ENCODE peak calls at places on chromosomes 12 and 14, in seven cellular contexts. K is spleen, W is testis, M is breast epithelium, E is body of pancreas, B is HepG2, U is IMR-90. R is an unnamed sample. For H3K4me1, the result is how much of the 10 kb centered on the place peaks cover.

GRCh38 chr12:49635656-49636055 is 12.3 kb downstream of the PRPF40B start:
- DNase-seq in W (no peak), K (no peak), E (no peak), U (no peak), B (no peak), M (no peak), R (no peak)

GRCh38 chr14:20492486-20492885 is 12.9 kb upstream of the RNASE10 start:
- DNase-seq in K (no peak), M (no peak), B (no peak), W (no peak), U (peak), E (no peak), R (no peak)

GRCh38 chr12:87801860-87802720 is 227.1 kb downstream of the C12orf50 start:
- DNase-seq in U (no peak), K (no peak), B (no peak), E (no peak), M (no peak), W (no peak), R (no peak)

GRCh38 chr14:99395904-99396530 is 84.6 kb downstream of the SETD3 start:
- DNase-seq in W (no peak), K (peak), M (no peak), E (no peak), U (peak), B (no peak), R (no peak)

GRCh38 chr14:21024668-21025373 is at the start of gene NDRG2:
- DNase-seq in M (peak), U (no peak), K (peak), W (peak), B (peak), E (peak), R (peak)

GRCh38 chr12:27515671-27516070 is 8.3 kb upstream of the PPFIBP1 start:
- DNase-seq in M (no peak), W (no peak), U (no peak), B (no peak), E (no peak), K (no peak), R (no peak)

GRCh38 chr14:48243900-48244299 is 568.5 kb upstream of the MDGA2 start:
- DNase-seq in K (no peak), U (no peak), M (no peak), W (no peak), E (no peak), B (no peak), R (no peak)

GRCh38 chr14:54291491-54292191 is 105.2 kb upstream of the CDKN3 start:
- DNase-seq in E (no peak), M (no peak), K (no peak), U (no peak), B (peak), W (no peak), R (no peak)

GRCh38 chr12:15563683-15564082 is 225.5 kb downstream of the EPS8 start:
- DNase-seq in M (no peak), K (no peak), E (no peak), U (peak), B (no peak), W (no peak), R (no peak)

GRCh38 chr14:68679746-68680467 is 113.0 kb downstream of the ZFP36L1 start:
- DNase-seq in E (no peak), U (no peak), K (no peak), W (no peak), B (peak), M (no peak), R (no peak)

GRCh38 chr12:53082637-53083036 is 3.4 kb upstream of the SPRYD3 start:
- DNase-seq in M (no peak), B (no peak), K (no peak), U (no peak), W (no peak), E (no peak), R (no peak)

GRCh38 chr12:54005531-54005852 is 3.3 kb upstream of the HOXC8 start:
- DNase-seq in U (no peak), M (no peak), E (no peak), K (no peak), W (no peak), B (no peak), R (no peak)

GRCh38 chr12:111276189-111276588 is 92.7 kb downstream of the PHETA1 start:
- DNase-seq in U (peak), M (no peak), K (no peak), B (no peak), E (no peak), W (no peak), R (no peak)
- H3K27ac ChIP-seq in U (no peak), M (no peak), K (no peak), B (no peak), E (no peak), W (no peak), R (no peak)

DNA sequence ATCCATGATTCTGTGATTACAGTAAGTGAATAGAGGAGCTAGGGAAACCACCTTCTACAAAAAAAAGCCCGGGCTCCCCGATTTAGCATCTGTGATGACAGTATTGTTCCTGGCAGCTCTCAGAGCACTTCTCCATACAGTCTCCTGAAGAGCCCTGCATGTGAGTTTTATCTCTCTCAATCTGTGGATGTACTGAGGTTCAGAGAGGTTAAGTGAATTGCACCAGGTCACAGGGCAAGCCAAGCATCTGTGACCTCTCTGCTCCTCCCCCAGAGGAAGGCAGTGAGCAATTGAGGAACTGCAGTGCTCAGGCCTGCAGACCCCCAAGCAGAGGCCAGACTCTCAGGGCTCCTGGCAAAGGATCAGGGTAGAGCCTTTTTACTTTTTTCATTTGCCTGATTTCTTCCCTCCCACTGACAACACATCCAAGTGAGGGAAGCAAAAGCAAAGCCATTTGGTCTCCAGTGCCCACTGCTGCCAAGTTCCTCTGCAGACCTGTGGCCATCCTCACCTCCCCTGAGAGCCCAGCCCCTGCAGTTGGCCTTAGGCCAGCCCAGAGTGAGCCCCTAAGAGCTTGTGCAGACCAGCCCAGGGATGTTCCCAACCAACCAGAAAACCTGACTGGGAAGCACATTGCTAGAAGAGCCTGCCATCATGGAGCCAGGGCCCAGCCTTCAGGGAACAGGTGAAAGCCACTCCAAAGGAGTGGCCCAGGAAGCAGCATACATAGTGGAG is 47.6 kb upstream of the PNMA1 start:
- DNase-seq in M (no peak), W (no peak), U (no peak), K (no peak), E (no peak), B (no peak), R (no peak)
- H3K4me1 ChIP-seq in M (half or more), W (half or more), U (under half), K (half or more), E (half or more), B (half or more), R (half or more)

GRCh38 chr12:111826316-111826715 is 15.7 kb upstream of the MAPKAPK5 start:
- DNase-seq in E (no peak), W (no peak), U (no peak), M (no peak), K (no peak), B (no peak), R (no peak)

GRCh38 chr12:111823891-111824290 is 18.1 kb upstream of the MAPKAPK5 start:
- DNase-seq in K (no peak), M (no peak), E (no peak), W (no peak), U (no peak), B (peak), R (no peak)

GRCh38 chr12:111826982-111827381 is 15.0 kb upstream of the MAPKAPK5 start:
- DNase-seq in W (no peak), M (no peak), E (no peak), U (no peak), B (no peak), K (no peak), R (no peak)

GRCh38 chr12:111827916-111828315 is 14.1 kb upstream of the MAPKAPK5 start:
- DNase-seq in U (no peak), E (no peak), K (no peak), B (no peak), M (no peak), W (no peak), R (no peak)

GRCh38 chr12:111825509-111825908 is 16.5 kb upstream of the MAPKAPK5 start:
- DNase-seq in E (no peak), B (no peak), M (no peak), U (no peak), K (no peak), W (no peak), R (no peak)
- TF ChIP-seq POLR2A in E (no peak), B (no peak), M (no peak), U (no peak), K (no peak), W (no peak), R (no peak)

DNA sequence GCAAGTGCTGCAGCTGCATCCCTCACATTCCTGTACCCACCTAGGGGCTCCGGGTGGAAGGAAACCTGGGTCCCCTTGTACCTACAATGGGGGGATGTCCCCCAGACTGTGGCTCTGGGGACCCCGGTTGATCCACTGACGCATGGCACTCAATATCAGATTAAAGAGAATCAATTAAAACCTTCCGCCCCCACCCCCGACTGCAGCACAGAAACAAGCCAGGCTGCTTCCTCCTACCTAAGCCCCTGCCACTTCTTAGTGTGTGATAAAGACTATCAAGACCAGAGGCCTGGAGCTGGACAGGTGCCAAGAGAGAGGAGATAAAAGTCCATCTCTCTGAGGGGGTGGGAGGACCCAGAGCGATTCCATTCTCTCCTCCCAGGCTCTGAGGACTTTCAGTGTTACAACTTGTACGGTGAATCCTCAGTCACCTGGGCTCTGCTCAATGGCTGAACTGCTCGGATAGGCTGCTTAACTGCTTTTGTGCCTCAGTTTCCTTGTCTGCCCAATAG is 28.2 kb upstream of the RPLP0 start:
- DNase-seq in U (no peak), B (peak), K (no peak), M (no peak), W (peak), E (no peak), R (no peak)
- H3K27ac ChIP-seq in U (peak), B (peak), K (peak), M (peak), W (peak), E (peak), R (peak)